ENCODE peak calls at places on chromosomes 16 and 17, in six cellular contexts. O, D, L, V, E and I are unnamed samples.

GRCh38 chr17:41906465-41907184 is 12.1 kb downstream of the ACLY start:
- DNase-seq in O (no peak), D (peak), V (no peak), L (no peak), E (peak), I (no peak)

GRCh38 chr16:84999857-85000480 is 11.4 kb downstream of the ZDHHC7 start:
- DNase-seq in E (no peak), V (no peak), D (no peak), O (no peak), L (no peak), I (no peak)

GRCh38 chr17:38636054-38636453 is 30.3 kb upstream of the SRCIN1 start:
- DNase-seq in O (peak), V (peak), L (no peak), D (no peak), E (no peak), I (no peak)

GRCh38 chr16:3645504-3646347 is 8.8 kb upstream of the DNASE1 start:
- DNase-seq in E (peak), L (peak), V (no peak), D (peak), O (peak), I (peak)

GRCh38 chr16:85969159-85969558 is 70.2 kb downstream of the IRF8 start:
- DNase-seq in V (no peak), O (no peak), E (peak), D (peak), L (no peak), I (no peak)

GRCh38 chr16:85173981-85174751 is 61.9 kb upstream of the CIBAR2 start:
- DNase-seq in E (peak), V (peak), D (peak), O (no peak), L (no peak), I (no peak)

GRCh38 chr17:66673668-66674276 is 161.1 kb upstream of the CACNG5 start:
- DNase-seq in O (peak), E (peak), V (peak), L (peak), D (peak), I (peak)

GRCh38 chr16:83158320-83158957 is 531.7 kb downstream of the CDH13 start:
- DNase-seq in E (no peak), L (no peak), O (no peak), D (no peak), V (no peak), I (no peak)

GRCh38 chr16:30604316-30604947 is 5.8 kb downstream of the ZNF689 start:
- DNase-seq in L (no peak), E (no peak), O (no peak), D (no peak), V (no peak), I (no peak)

GRCh38 chr17:10031606-10032005 is 126.5 kb upstream of the RCVRN start:
- DNase-seq in O (no peak), E (no peak), L (no peak), D (no peak), V (no peak), I (no peak)

GRCh38 chr17:62653831-62654829 is 26.7 kb downstream of the MRC2 start:
- DNase-seq in O (no peak), L (peak), E (peak), D (peak), V (peak), I (no peak)

GRCh38 chr16:56515665-56516064 is 4.2 kb downstream of the BBS2 start:
- DNase-seq in V (no peak), O (no peak), E (no peak), D (no peak), L (no peak), I (no peak)

GRCh38 chr17:66945451-66945850 is 19.1 kb upstream of the CACNG4 start:
- DNase-seq in O (peak), V (no peak), E (no peak), D (no peak), L (no peak), I (no peak)

GRCh38 chr17:43360739-43361498 is 37.9 kb upstream of the ARL4D start:
- DNase-seq in O (peak), L (peak), V (peak), D (peak), E (peak), I (peak)

GRCh38 chr16:76866994-76867393 is 324.0 kb upstream of the MON1B start:
- DNase-seq in O (no peak), D (no peak), E (no peak), L (no peak), V (no peak), I (no peak)

GRCh38 chr17:65479282-65479681 is 82.2 kb downstream of the AXIN2 start:
- DNase-seq in D (no peak), V (no peak), E (no peak), O (no peak), L (no peak), I (no peak)

GRCh38 chr17:74677558-74678466 is 34.9 kb downstream of the CD300LF start:
- DNase-seq in E (peak), D (peak), L (no peak), V (no peak), O (peak), I (no peak)

GRCh38 chr16:63702981-63703590 is 1418.8 kb downstream of the CDH11 start:
- DNase-seq in O (peak), E (no peak), V (no peak), D (no peak), L (no peak), I (no peak)

GRCh38 chr17:74798239-74798707 is 22.1 kb upstream of the NAT9 start:
- DNase-seq in E (peak), L (no peak), O (no peak), D (peak), V (no peak), I (no peak)

GRCh38 chr16:4828567-4829320 is 18.3 kb downstream of the GLYR1 start:
- DNase-seq in L (no peak), E (no peak), O (no peak), D (no peak), V (peak), I (no peak)

GRCh38 chr16:81543571-81543970 is 99.0 kb downstream of the CMIP start:
- DNase-seq in L (no peak), O (no peak), V (no peak), D (no peak), E (peak), I (no peak)

GRCh38 chr16:35147556-35148504 is 1688.4 kb downstream of the TP53TG3F start:
- DNase-seq in V (no peak), D (no peak), L (no peak), E (no peak), O (no peak), I (no peak)

GRCh38 chr17:66506641-66507040 is 204.2 kb downstream of the PRKCA start:
- DNase-seq in D (peak), O (no peak), V (no peak), L (no peak), E (peak), I (no peak)

GRCh38 chr17:67779098-67779672 is 46.1 kb upstream of the BPTF start:
- DNase-seq in E (peak), V (no peak), L (peak), O (peak), D (peak), I (peak)

GRCh38 chr17:3732171-3732570 is 8.5 kb downstream of the HASPIN start:
- DNase-seq in L (no peak), O (no peak), V (no peak), D (peak), E (peak), I (no peak)

GRCh38 chr16:17927015-17927414 is 409.5 kb downstream of the NPIPA8 start:
- DNase-seq in E (no peak), L (no peak), V (no peak), O (no peak), D (no peak), I (no peak)

GRCh38 chr17:65514082-65514481 is 47.4 kb downstream of the AXIN2 start:
- DNase-seq in D (no peak), V (peak), E (peak), L (no peak), O (no peak), I (no peak)

GRCh38 chr17:74373838-74374606 is 6.7 kb downstream of the GPR142 start:
- DNase-seq in E (no peak), D (peak), V (no peak), O (no peak), L (no peak), I (no peak)

GRCh38 chr17:49337900-49338299 is 24.1 kb downstream of the ZNF652 start:
- DNase-seq in O (no peak), V (no peak), L (no peak), E (peak), D (no peak), I (no peak)

GRCh38 chr17:50505731-50506130 is 2.5 kb upstream of the MYCBPAP start:
- DNase-seq in E (no peak), L (no peak), V (no peak), D (no peak), O (no peak), I (no peak)

GRCh38 chr17:902463-902862 is 77.1 kb downstream of the NXN start:
- DNase-seq in D (no peak), E (no peak), L (no peak), V (no peak), O (no peak), I (no peak)
- H4K91ac ChIP-seq in D (peak), E (peak), L (no peak), V (no peak), O (no peak), I (no peak)

DNA sequence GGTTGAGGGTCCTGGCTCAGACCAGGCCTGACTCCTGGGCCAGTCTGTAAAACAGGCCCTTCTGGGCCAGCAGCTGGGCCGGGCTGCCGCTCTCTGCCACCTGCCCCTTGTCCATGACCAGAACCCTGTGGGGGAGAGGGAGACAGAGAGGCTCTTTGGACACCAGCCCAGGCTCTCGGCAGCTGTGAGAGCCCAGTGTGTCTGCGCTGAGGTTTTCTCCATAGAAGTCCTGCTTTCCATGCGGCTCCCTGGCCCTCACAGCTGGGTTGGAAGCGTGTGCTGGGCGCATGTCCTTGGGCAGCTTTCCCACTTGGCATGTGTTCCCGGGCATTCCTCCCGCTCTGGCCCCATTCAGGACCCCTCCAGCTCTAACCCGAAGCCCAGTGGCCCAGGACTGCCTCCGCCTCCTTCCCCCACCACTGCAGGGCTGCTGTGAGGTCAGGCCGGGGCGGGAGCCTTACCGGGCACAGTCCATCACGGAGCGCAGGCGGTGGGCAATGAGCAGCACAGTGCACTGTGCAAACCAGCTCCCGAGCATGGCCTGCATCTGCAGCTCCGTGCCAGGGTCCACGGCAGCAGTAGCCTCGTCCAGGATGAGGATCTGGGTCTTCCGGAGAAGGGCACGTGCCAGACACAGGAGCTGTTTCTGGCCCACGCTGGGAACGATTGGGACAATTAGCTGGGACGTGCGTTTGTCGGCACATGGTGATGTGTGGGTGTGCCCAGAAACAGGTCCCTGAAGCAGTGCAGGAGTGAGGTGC is 73.0 kb downstream of the ABCC6 start:
- DNase-seq in D (no peak), V (no peak), L (no peak), E (peak), O (no peak), I (no peak)
- H3K23ac ChIP-seq in D (no peak), V (no peak), L (peak), E (no peak), O (no peak), I (no peak)

DNA sequence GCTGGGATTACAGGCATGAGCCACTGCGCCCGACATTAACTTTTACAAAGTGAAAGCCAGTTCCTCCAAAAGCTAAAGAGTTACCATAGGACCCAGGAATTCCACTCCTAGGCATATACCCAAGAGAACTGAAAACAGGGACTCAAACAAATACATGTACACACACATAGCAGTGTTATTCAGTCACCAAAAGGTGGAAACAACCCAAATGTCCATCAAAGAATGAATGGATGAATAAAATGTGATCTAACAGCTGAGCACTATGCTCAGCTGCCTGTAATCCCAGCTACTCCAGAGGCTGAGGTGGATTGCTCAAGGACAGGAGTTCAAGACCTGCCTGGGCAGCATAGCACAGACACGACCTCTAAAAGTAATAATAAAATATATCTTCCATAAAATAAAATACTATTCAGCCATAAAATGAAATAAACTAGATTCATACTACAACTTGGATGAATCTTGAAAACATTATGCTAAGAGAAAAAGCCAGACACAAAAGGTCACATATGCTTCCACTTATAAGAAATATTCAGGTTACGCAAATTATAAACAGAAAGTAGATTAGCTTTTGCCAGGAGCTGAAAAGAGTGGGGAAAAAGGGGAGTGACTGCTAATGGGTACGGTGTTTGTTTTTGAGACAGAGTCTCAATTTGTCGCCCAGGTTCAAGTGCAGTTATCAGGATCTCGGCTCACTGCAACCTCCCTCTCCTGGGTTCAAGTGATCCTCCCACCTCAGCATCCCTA is 9.3 kb upstream of the USP7 start:
- DNase-seq in V (no peak), O (no peak), D (peak), L (no peak), E (peak), I (no peak)
- H4K91ac ChIP-seq in V (no peak), O (no peak), D (no peak), L (no peak), E (no peak), I (no peak)

GRCh38 chr17:17839792-17840707 is 3.3 kb upstream of the SREBF1 start:
- DNase-seq in V (peak), O (peak), E (peak), D (peak), L (peak), I (peak)

GRCh38 chr17:17841620-17842025 is 4.8 kb upstream of the SREBF1 start:
- DNase-seq in V (no peak), E (no peak), O (peak), L (no peak), D (peak), I (no peak)

GRCh38 chr17:17842111-17842876 is 5.5 kb upstream of the SREBF1 start:
- DNase-seq in L (no peak), E (no peak), O (no peak), V (no peak), D (no peak), I (no peak)

GRCh38 chr17:17843096-17843495 is 6.3 kb upstream of the SREBF1 start:
- DNase-seq in D (no peak), O (no peak), V (no peak), E (no peak), L (no peak), I (no peak)

GRCh38 chr17:17840751-17841591 is 4.2 kb upstream of the SREBF1 start:
- DNase-seq in D (peak), O (peak), L (no peak), V (peak), E (peak), I (no peak)
- H3K23ac ChIP-seq in D (no peak), O (no peak), L (peak), V (no peak), E (peak), I (no peak)

GRCh38 chr17:52524238-52524637 is 365.7 kb upstream of the CA10 start:
- DNase-seq in L (no peak), V (no peak), D (no peak), O (no peak), E (no peak), I (no peak)
- H4K91ac ChIP-seq in L (no peak), V (no peak), D (no peak), O (no peak), E (no peak), I (no peak)

DNA sequence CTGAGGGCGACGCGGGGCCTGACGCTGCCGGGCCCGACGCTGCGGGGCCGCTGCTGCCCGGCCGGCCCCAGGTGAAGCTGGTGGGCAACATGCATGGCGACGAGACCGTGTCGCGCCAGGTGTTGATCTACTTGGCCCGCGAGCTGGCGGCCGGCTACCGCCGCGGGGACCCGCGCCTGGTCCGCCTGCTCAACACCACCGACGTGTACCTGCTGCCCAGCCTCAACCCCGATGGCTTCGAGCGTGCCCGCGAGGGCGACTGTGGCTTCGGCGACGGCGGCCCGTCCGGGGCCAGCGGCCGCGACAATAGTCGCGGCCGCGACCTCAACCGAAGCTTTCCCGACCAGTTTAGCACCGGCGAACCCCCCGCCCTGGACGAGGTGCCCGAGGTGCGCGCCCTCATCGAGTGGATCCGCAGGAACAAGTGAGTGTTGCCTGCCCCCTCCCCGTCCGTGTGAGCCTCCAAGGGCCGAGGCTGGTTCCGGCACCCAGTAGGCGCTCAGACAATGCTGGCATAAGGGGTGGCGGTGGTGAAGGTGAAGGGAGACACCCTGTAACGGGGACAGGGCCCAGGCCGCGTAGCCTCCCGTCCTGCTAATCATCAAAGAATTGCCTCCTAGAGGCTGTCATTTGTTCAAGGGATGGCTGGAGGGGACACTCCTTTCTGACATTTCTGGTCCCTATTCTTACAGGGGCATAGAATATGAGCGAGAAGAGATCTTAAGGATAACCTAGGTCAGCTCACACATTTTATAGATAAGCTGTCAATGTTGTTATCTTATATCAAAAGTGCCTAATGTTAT is 777 bp downstream of the CPD start:
- DNase-seq in V (no peak), E (no peak), L (no peak), D (peak), O (peak), I (no peak)
- H3K23ac ChIP-seq in V (no peak), E (peak), L (peak), D (peak), O (no peak), I (no peak)